ENCODE peak calls at places on chromosome 2, in ten cellular contexts. D is sciatic nerve, B is cardiac fibroblast, A is foreskin fibroblast, S is Peyer's patch, L is T-helper 1 cell, F is H9, H is HFFc6, E is kidney tubule cell, W is ureter. Q is an unnamed sample.

GRCh38 chr2:165013944-165014619 is 58.8 kb upstream of the SLC38A11 start:
- DNase-seq in F (no peak), E (no peak), S (no peak), B (no peak), A (no peak), L (no peak), D (no peak), H (no peak), W (no peak), Q (no peak)

GRCh38 chr2:86186431-86186830 is 8.8 kb downstream of the IMMT start:
- DNase-seq in L (peak; percentile 11), D (no peak), B (no peak), H (no peak), A (no peak), E (no peak), W (no peak), S (no peak), F (no peak), Q (no peak)

GRCh38 chr2:221705478-221705877 is 133.4 kb upstream of the EPHA4 start:
- DNase-seq in E (no peak), A (no peak), H (no peak), L (no peak), W (no peak), F (no peak), B (no peak), S (no peak), D (no peak), Q (no peak)

GRCh38 chr2:196170681-196171247 is 614 bp downstream of the STK17B start:
- DNase-seq in F (peak; percentile 29), D (no peak), L (peak; percentile 63), A (peak; percentile 51), B (peak; percentile 43), E (peak; percentile 56), S (no peak), H (peak; percentile 51), W (peak; percentile 46), Q (peak; percentile 29)

GRCh38 chr2:220365023-220365422 is 737.6 kb downstream of the SLC4A3 start:
- DNase-seq in B (peak; percentile 41), S (no peak), D (no peak), E (no peak), W (no peak), L (no peak), A (peak; percentile 12), H (peak; percentile 87), F (no peak), Q (peak; percentile 54)

GRCh38 chr2:229319558-229319957 is 48.5 kb upstream of the PID1 start:
- DNase-seq in A (no peak), L (no peak), F (no peak), E (no peak), W (no peak), D (no peak), B (no peak), H (no peak), S (no peak), Q (no peak)

GRCh38 chr2:8692783-8693768 is 11.2 kb downstream of the ID2 start:
- DNase-seq in E (peak; percentile 49), B (peak; percentile 10), S (no peak), L (no peak), H (no peak), A (no peak), F (peak; percentile 72), D (no peak), W (no peak), Q (no peak)

GRCh38 chr2:239839306-239839705 is 185.8 kb downstream of the NDUFA10 start:
- DNase-seq in L (no peak), F (no peak), A (no peak), B (no peak), S (no peak), D (peak; percentile 30), W (peak; percentile 33), E (no peak), H (no peak), Q (no peak)

GRCh38 chr2:38409136-38409903 is 32.2 kb upstream of the ATL2 start:
- DNase-seq in A (no peak), D (no peak), L (no peak), W (peak; percentile 65), H (no peak), S (no peak), B (peak; percentile 53), E (no peak), F (no peak), Q (no peak)

GRCh38 chr2:8754056-8754790 is 72.4 kb downstream of the ID2 start:
- DNase-seq in E (no peak), S (no peak), B (peak; percentile 62), W (no peak), F (no peak), A (no peak), D (no peak), L (no peak), H (no peak), Q (peak; percentile 38)

Q was measured in stromal cell of bone marrow.